ENCODE peak calls at places on chromosomes 2 and 18, in seven cellular contexts. N is Calu3, F is nephron progenitor cell, X is GM06990, E is AG09309, D is bronchial epithelial cell, T is uterus. L is an unnamed sample.
A peak's percentile ranks its signal among the peaks of the same experiment; 100 is the strongest.

GRCh38 chr18:65567372-65567771 is 183.4 kb upstream of the CDH7 start:
- DNase-seq in T (no peak), N (peak; percentile 19), D (peak; percentile 56), E (no peak), X (no peak), F (no peak), L (no peak)

GRCh38 chr2:128086244-128086643 is 4.8 kb upstream of the UGGT1 start:
- DNase-seq in F (no peak), X (no peak), D (no peak), T (no peak), E (no peak), N (no peak), L (no peak)

GRCh38 chr2:233553366-233553765 is 13.2 kb downstream of the USP40 start:
- DNase-seq in F (no peak), N (no peak), E (no peak), X (no peak), T (no peak), D (no peak), L (no peak)

GRCh38 chr2:36606925-36607324 is 9.0 kb upstream of the FEZ2 start:
- DNase-seq in X (no peak), F (no peak), E (no peak), D (no peak), T (no peak), N (no peak), L (no peak)

GRCh38 chr18:22637787-22638186 is 220.1 kb upstream of the CTAGE1 start:
- DNase-seq in T (no peak), X (no peak), D (peak; percentile 72), E (peak; percentile 79), N (no peak), F (no peak), L (no peak)

GRCh38 chr18:6614952-6615351 is 114.6 kb upstream of the ARHGAP28 start:
- DNase-seq in T (no peak), F (no peak), X (no peak), E (no peak), D (peak; percentile 46), N (no peak), L (no peak)

GRCh38 chr2:236840857-236841256 is 244.8 kb upstream of the COPS8 start:
- DNase-seq in N (no peak), T (no peak), X (no peak), E (no peak), F (no peak), D (no peak), L (no peak)

GRCh38 chr2:18376936-18377335 is 183.5 kb downstream of the RDH14 start:
- DNase-seq in D (no peak), F (no peak), N (no peak), X (no peak), T (no peak), E (no peak), L (no peak)

GRCh38 chr2:143264851-143265250 is 135.6 kb downstream of the ARHGAP15 start:
- DNase-seq in X (no peak), N (no peak), D (peak; percentile 38), E (peak; percentile 61), F (no peak), T (no peak), L (no peak)

DNA sequence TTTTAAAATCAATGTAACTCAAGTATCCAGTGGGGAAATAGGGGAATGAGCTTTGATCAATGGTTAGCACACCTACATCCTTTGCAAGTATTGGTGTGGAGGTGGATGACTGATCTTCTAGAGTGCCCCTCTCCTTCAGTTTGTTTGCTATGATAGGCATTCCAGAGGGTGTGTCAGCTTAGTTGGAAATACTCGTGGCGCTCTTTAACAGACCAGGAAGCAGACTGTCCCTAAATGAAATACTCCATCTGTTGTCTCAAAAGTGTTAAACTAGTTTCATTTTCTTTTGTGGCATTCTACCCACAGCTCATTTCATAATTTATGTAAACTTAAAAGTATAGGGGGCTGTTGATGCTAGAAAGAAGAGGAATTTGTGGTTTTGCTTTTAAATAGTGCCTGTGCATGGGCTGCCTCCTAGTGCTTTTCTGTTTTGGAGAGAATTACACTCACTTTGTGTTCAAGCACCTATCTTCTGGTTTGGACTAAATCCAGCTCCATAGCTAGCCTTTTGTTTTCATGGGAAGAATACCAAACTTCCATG is 66.2 kb downstream of the STAT1 start:
- DNase-seq in E (no peak), D (peak; percentile 78), N (peak; percentile 43), X (peak; percentile 56), F (no peak), T (no peak), L (no peak)
- TF ChIP-seq CTCF in E (peak; percentile 19), D (no peak), N (no peak), X (peak; percentile 23), F (no peak), T (no peak), L (peak; percentile 76)

DNA sequence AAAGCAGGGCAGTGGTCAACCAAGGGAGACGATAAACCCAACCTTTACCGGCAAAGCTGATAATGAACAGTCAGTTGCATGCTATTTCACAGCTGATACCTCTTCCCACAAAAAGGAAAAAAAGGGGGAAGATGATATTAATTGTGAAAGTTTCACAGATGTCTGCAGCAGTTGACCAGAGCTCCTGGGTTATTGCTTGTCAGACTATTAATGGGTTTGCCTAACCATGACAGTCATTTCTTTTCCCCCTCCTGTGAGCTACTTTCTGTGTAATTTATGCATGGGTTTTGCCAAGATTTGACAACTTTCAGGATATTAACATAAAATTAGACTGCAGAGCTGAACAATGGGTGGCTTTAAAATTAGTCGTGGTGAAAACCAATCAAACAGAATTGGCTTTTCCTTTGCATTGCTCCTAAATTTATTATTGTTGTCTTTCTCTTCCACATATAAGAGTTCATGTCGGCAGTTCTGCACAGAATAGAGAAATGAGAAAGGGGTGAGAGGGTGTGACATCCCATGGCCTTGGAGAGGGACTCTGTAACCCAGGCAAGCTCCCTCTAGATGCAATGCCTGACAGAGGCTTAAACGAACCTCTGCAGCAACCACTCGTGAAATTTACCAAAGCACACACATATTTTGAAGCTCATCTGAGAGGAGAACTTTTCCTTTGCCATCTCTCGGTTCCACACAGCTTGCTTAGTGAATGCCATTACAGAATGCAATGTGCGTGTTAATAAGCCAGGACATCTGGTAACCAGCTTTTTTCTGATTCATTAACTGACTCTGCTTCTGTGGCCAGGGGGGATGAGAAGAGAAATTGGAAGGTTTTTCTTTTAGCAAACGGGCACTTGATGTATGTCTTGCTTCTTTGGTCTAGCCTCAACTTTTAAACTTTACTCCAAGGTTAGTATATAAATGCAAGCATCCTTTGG is 82.2 kb upstream of the ITGA4 start:
- DNase-seq in N (no peak), F (no peak), X (peak; percentile 51), T (no peak), D (no peak), E (peak; percentile 44), L (no peak)
- TF ChIP-seq CTCF in N (no peak), F (no peak), X (no peak), T (no peak), D (no peak), E (no peak), L (no peak)

GRCh38 chr18:11322716-11323115 is 173.3 kb upstream of the PIEZO2 start:
- DNase-seq in E (no peak), T (no peak), F (no peak), X (no peak), D (no peak), N (no peak), L (no peak)
- TF ChIP-seq CTCF in E (no peak), T (no peak), F (no peak), X (no peak), D (no peak), N (no peak), L (no peak)

GRCh38 chr2:174142290-174142689 is 106.0 kb downstream of the OLA1 start:
- DNase-seq in T (no peak), N (no peak), X (no peak), E (no peak), D (no peak), F (no peak), L (no peak)

DNA sequence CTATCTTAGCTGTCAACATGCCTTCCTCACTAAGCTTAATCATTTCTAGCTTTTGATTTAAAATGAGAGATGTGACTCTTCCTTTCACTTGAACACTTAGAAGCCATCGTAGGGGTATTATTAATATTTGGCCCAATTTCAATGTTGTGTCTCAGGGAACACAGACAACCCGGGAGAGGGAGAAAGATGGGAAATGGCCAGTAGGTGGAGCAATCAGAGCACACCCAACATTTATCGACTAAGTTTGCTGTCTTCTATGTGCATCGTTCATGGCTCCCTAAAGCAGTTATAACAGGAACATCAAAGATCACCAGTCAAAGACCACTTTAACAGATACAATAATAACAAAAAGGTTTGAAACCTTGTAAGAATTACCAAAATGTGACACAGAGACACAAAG is 110.2 kb downstream of the OLA1 start:
- DNase-seq in E (no peak), T (no peak), F (no peak), X (no peak), N (no peak), D (no peak), L (no peak)
- TF ChIP-seq CTCF in E (peak; percentile 24), T (no peak), F (no peak), X (no peak), N (no peak), D (peak; percentile 22), L (peak; percentile 53)

GRCh38 chr2:133780099-133780996 is 212.1 kb upstream of the NCKAP5 start:
- DNase-seq in F (peak; percentile 73), N (peak; percentile 76), X (no peak), T (peak; percentile 19), E (peak; percentile 58), D (peak; percentile 75), L (no peak)
- TF ChIP-seq CTCF in F (peak; percentile 91), N (peak; percentile 62), X (peak; percentile 74), T (peak; percentile 54), E (peak; percentile 81), D (peak; percentile 75), L (peak; percentile 97)

GRCh38 chr2:98188351-98189046 is 101.5 kb downstream of the VWA3B start:
- DNase-seq in F (no peak), X (no peak), E (no peak), T (no peak), D (peak; percentile 79), N (peak; percentile 39), L (no peak)
- TF ChIP-seq CTCF in F (no peak), X (no peak), E (no peak), T (no peak), D (peak; percentile 15), N (no peak), L (no peak)

DNA sequence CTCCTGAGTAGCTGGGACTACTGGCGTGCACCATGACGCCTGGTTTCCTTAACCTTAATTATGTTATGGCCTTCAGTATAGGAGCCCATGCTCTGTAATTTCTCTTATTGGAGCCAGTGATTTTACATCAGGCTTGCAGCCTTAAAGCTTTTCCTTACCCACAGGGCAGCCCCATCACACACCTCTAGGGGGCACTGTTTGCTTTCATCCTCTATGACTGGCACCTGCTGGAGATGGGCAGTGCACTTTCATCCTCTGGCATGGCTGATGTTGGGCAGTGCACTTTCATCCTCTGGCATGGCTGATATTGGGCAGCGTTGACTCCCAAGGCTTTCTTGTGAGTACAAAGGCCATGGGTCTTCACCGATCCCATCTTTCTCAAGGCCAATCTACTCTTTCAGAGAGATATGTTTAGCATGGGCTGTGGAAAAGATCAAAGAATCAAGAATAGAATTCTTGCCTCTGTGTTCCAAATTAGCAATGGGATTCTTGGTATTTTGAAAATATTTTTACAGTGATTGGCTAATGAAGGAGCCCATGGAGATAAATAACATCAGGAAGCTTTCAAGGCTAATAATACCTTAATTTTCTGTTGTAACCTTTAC is 80.7 kb upstream of the MEX3C start:
- DNase-seq in D (peak; percentile 56), N (peak; percentile 66), E (no peak), X (no peak), F (peak; percentile 60), T (no peak), L (no peak)
- TF ChIP-seq CTCF in D (peak; percentile 93), N (peak; percentile 77), E (peak; percentile 24), X (peak; percentile 74), F (peak; percentile 67), T (no peak), L (peak; percentile 77)